ENCODE peak calls at places on chromosomes 11 and 22, in seven cellular contexts. O is activated CD4-positive, alpha-beta T cell treated with anti-CD3 and anti-CD28 coated beads for 48 hours; W is brain pericyte; S is sigmoid colon; I is A549; C is left kidney; K is upper lobe of right lung. N is an unnamed sample.

GRCh38 chr11:62129610-62130497 is 6.0 kb downstream of the INCENP start:
- DNase-seq in C (no peak), I (no peak), S (peak), K (no peak), W (no peak), O (peak), N (no peak)

GRCh38 chr22:36927671-36928070 is 14.2 kb downstream of the CSF2RB start:
- DNase-seq in O (no peak), C (no peak), I (no peak), K (no peak), W (no peak), S (no peak), N (no peak)

GRCh38 chr11:73401217-73401923 is 25.2 kb downstream of the RELT start:
- DNase-seq in I (no peak), W (no peak), O (no peak), C (no peak), K (no peak), S (no peak), N (peak)

GRCh38 chr22:28899199-28899853 is 16.0 kb downstream of the ZNRF3 start:
- DNase-seq in W (no peak), O (peak), S (peak), C (no peak), I (no peak), K (no peak), N (no peak)

GRCh38 chr11:10973416-10973815 is 115.6 kb upstream of the ZBED5 start:
- DNase-seq in W (no peak), I (no peak), S (no peak), O (no peak), K (no peak), C (peak), N (no peak)

GRCh38 chr11:9943346-9944110 is 279.7 kb downstream of the SWAP70 start:
- DNase-seq in I (no peak), C (no peak), K (no peak), O (no peak), W (peak), S (no peak), N (no peak)

GRCh38 chr22:37401401-37401859 is 25.8 kb downstream of the ELFN2 start:
- DNase-seq in O (no peak), K (no peak), W (no peak), C (peak), I (no peak), S (peak), N (no peak)

GRCh38 chr22:18095101-18095805 is 15.4 kb upstream of the TUBA8 start:
- DNase-seq in O (peak), K (no peak), I (no peak), C (no peak), W (no peak), S (no peak), N (no peak)

GRCh38 chr11:1158681-1159525 is 1.1 kb downstream of the MUC5AC start:
- DNase-seq in C (no peak), O (no peak), K (peak), I (no peak), W (no peak), S (no peak), N (no peak)

GRCh38 chr11:97079244-97079643 is 689.4 kb downstream of the JRKL start:
- DNase-seq in K (no peak), C (no peak), I (no peak), S (no peak), W (no peak), O (no peak), N (no peak)

GRCh38 chr22:31106001-31106571 is 1.3 kb downstream of the SELENOM start:
- DNase-seq in C (no peak), W (no peak), O (no peak), I (no peak), K (no peak), S (peak), N (peak)

GRCh38 chr22:44623771-44624510 is 78.1 kb upstream of the PRR5 start:
- DNase-seq in I (peak), K (no peak), C (peak), S (no peak), W (no peak), O (peak), N (peak)

GRCh38 chr11:12731841-12732336 is 57.7 kb downstream of the TEAD1 start:
- DNase-seq in W (no peak), K (no peak), S (no peak), C (no peak), O (no peak), I (no peak), N (peak)

GRCh38 chr22:21652010-21652546 is 10.0 kb downstream of the SDF2L1 start:
- DNase-seq in I (peak), W (no peak), C (peak), O (peak), K (peak), S (peak), N (peak)

GRCh38 chr11:129911298-129911697 is 15.9 kb upstream of the NFRKB start:
- DNase-seq in I (no peak), O (no peak), K (no peak), S (no peak), W (no peak), C (no peak), N (no peak)

GRCh38 chr22:36773935-36774334 is 2.0 kb downstream of the IFT27 start:
- DNase-seq in O (no peak), K (no peak), C (peak), W (no peak), I (peak), S (no peak), N (peak)

GRCh38 chr11:57436031-57436430 is 9.1 kb upstream of the SLC43A3 start:
- DNase-seq in I (no peak), W (no peak), O (no peak), K (no peak), S (no peak), C (no peak), N (no peak)

GRCh38 chr11:128904872-128905344 is 13.8 kb downstream of the KCNJ5 start:
- DNase-seq in S (no peak), I (peak), C (peak), W (no peak), K (no peak), O (no peak), N (peak)

GRCh38 chr11:27532652-27533325 is 26.2 kb upstream of the LIN7C start:
- DNase-seq in W (no peak), K (no peak), C (no peak), I (no peak), S (no peak), O (no peak), N (no peak)

GRCh38 chr22:29310863-29311339 is 4.5 kb downstream of the GAS2L1 start:
- DNase-seq in W (peak), I (peak), C (peak), S (peak), K (peak), O (peak), N (peak)

GRCh38 chr11:46697303-46697702 is 3.1 kb downstream of the ARHGAP1 start:
- DNase-seq in W (no peak), S (no peak), K (no peak), C (no peak), I (no peak), O (no peak), N (peak)

GRCh38 chr11:126842038-126842437 is 158.5 kb downstream of the KIRREL3 start:
- DNase-seq in W (no peak), I (no peak), C (peak), O (no peak), K (no peak), S (no peak), N (no peak)

GRCh38 chr22:20173246-20173645 is 22.4 kb upstream of the CCDC188 start:
- DNase-seq in I (no peak), W (no peak), K (no peak), O (no peak), S (no peak), C (no peak), N (no peak)

GRCh38 chr11:48109046-48109666 is 107.5 kb upstream of the OR4B1 start:
- DNase-seq in C (peak), K (no peak), O (no peak), I (peak), S (no peak), W (no peak), N (peak)

GRCh38 chr11:119685073-119685746 is 43.8 kb downstream of the NECTIN1 start:
- DNase-seq in W (no peak), O (no peak), S (no peak), C (peak), I (no peak), K (no peak), N (no peak)

GRCh38 chr11:132496341-132496740 is 1036.0 kb downstream of the OPCML start:
- DNase-seq in O (no peak), W (no peak), S (no peak), C (peak), K (no peak), I (no peak), N (no peak)

GRCh38 chr11:110376711-110377324 is 52.9 kb upstream of the FDX1 start:
- DNase-seq in I (peak), K (peak), W (no peak), C (peak), O (peak), S (peak), N (peak)

GRCh38 chr11:71478216-71478840 is 25.3 kb downstream of the NADSYN1 start:
- DNase-seq in S (no peak), O (no peak), I (no peak), C (no peak), K (no peak), W (no peak), N (no peak)

GRCh38 chr22:42725606-42726355 is 5.1 kb upstream of the A4GALT start:
- DNase-seq in I (no peak), W (no peak), O (no peak), K (no peak), C (no peak), S (no peak), N (no peak)

GRCh38 chr22:35462558-35463230 is 62.8 kb downstream of the MCM5 start:
- DNase-seq in C (peak), W (no peak), I (no peak), O (no peak), K (no peak), S (no peak), N (no peak)

GRCh38 chr11:20627026-20627425 is 27.6 kb downstream of the SLC6A5 start:
- DNase-seq in W (no peak), K (no peak), S (no peak), I (no peak), C (no peak), O (no peak), N (no peak)

GRCh38 chr22:25509391-25509791 is 55.1 kb upstream of the GRK3 start:
- DNase-seq in I (no peak), W (no peak), O (no peak), K (no peak), C (peak), S (peak), N (no peak)

GRCh38 chr11:112355726-112356125 is 95.1 kb upstream of the PLET1 start:
- DNase-seq in I (no peak), K (peak), O (peak), W (no peak), S (no peak), C (peak), N (peak)

GRCh38 chr11:108009497-108010360 is 1.0 kb downstream of the CUL5 start:
- DNase-seq in C (no peak), O (peak), K (no peak), I (no peak), S (no peak), W (no peak), N (peak)